ENCODE peak calls at places on chromosomes 7 and 10, in seven cellular contexts. Z is uterus; X is IMR-90; J is activated CD8-positive, alpha-beta T cell treated with anti-CD3 and anti-CD28 coated beads for 36 hours; B is glutamatergic neuron; P is endothelial cell; K is astrocyte. H is an unnamed sample.

GRCh38 chr10:43294241-43294658 is 27.4 kb upstream of the RASGEF1A start:
- DNase-seq in Z (no peak), X (no peak), J (peak), B (no peak), P (no peak), K (no peak), H (no peak)

GRCh38 chr10:124074471-124075109 is 18.8 kb downstream of the CHST15 start:
- DNase-seq in Z (no peak), X (no peak), J (peak), B (no peak), P (no peak), K (no peak), H (no peak)

GRCh38 chr7:48141551-48141950 is 29.7 kb upstream of the ABCA13 start:
- DNase-seq in Z (no peak), X (no peak), J (no peak), B (no peak), P (no peak), K (no peak), H (no peak)

GRCh38 chr7:100088621-100089457 is at the start of gene COPS6:
- DNase-seq in Z (peak), X (peak), J (peak), B (peak), P (peak), K (peak), H (peak)

GRCh38 chr7:98116656-98117461 is 10.2 kb downstream of the LMTK2 start:
- DNase-seq in Z (no peak), X (peak), J (no peak), B (no peak), P (no peak), K (peak), H (no peak)

GRCh38 chr10:51251110-51251509 is 176.8 kb downstream of the PRKG1 start:
- DNase-seq in Z (no peak), X (no peak), J (no peak), B (no peak), P (no peak), K (peak), H (no peak)

GRCh38 chr7:11931306-11931705 is 99.3 kb upstream of the THSD7A start:
- DNase-seq in Z (no peak), X (no peak), J (no peak), B (no peak), P (no peak), K (peak), H (no peak)

GRCh38 chr7:604038-604883 is 84.6 kb upstream of the PDGFA start:
- DNase-seq in Z (peak), X (peak), J (peak), B (no peak), P (no peak), K (peak), H (no peak)

GRCh38 chr7:95899919-95900513 is 127.7 kb downstream of the DYNC1I1 start:
- DNase-seq in Z (no peak), X (no peak), J (no peak), B (peak), P (peak), K (no peak), H (no peak)

GRCh38 chr7:28272461-28272877 is 91.9 kb upstream of the JAZF1 start:
- DNase-seq in Z (peak), X (peak), J (peak), B (peak), P (peak), K (peak), H (peak)

GRCh38 chr7:78620931-78621330 is 822.4 kb downstream of the PHTF2 start:
- DNase-seq in Z (no peak), X (peak), J (no peak), B (no peak), P (peak), K (peak), H (no peak)

GRCh38 chr7:112448376-112448775 is 1.9 kb upstream of the IFRD1 start:
- DNase-seq in Z (no peak), X (no peak), J (no peak), B (no peak), P (no peak), K (no peak), H (no peak)

GRCh38 chr10:8665322-8665721 is 610.8 kb downstream of the GATA3 start:
- DNase-seq in Z (no peak), X (no peak), J (no peak), B (no peak), P (no peak), K (no peak), H (no peak)

GRCh38 chr10:109920011-109920410 is 3.3 kb downstream of the XPNPEP1 start:
- DNase-seq in Z (no peak), X (no peak), J (peak), B (no peak), P (no peak), K (no peak), H (no peak)

GRCh38 chr7:5629941-5630340 is 151.5 kb downstream of the RNF216 start:
- DNase-seq in Z (no peak), X (peak), J (peak), B (no peak), P (no peak), K (peak), H (no peak)

GRCh38 chr7:101940830-101941229 is 123.4 kb downstream of the CUX1 start:
- DNase-seq in Z (peak), X (no peak), J (no peak), B (no peak), P (peak), K (no peak), H (no peak)

GRCh38 chr7:132450188-132450587 is 126.1 kb downstream of the PLXNA4 start:
- DNase-seq in Z (no peak), X (no peak), J (peak), B (no peak), P (no peak), K (no peak), H (no peak)

GRCh38 chr10:74643586-74643956 is 182.8 kb upstream of the KAT6B start:
- DNase-seq in Z (no peak), X (no peak), J (no peak), B (no peak), P (no peak), K (no peak), H (no peak)

GRCh38 chr10:116158036-116158435 is 115.0 kb downstream of the GFRA1 start:
- DNase-seq in Z (no peak), X (no peak), J (no peak), B (no peak), P (no peak), K (no peak), H (no peak)

GRCh38 chr7:45583296-45583695 is 9.1 kb downstream of the ADCY1 start:
- DNase-seq in Z (no peak), X (no peak), J (no peak), B (no peak), P (no peak), K (no peak), H (no peak)

GRCh38 chr10:133453516-133454203 is at the start of gene SCART1:
- DNase-seq in Z (no peak), X (no peak), J (no peak), B (no peak), P (no peak), K (no peak), H (no peak)

GRCh38 chr10:44985175-44985681 is 6.6 kb upstream of the DEPP1 start:
- DNase-seq in Z (no peak), X (peak), J (no peak), B (no peak), P (no peak), K (no peak), H (no peak)

GRCh38 chr10:118481871-118482270 is 113.6 kb downstream of the PRLHR start:
- DNase-seq in Z (no peak), X (no peak), J (no peak), B (no peak), P (no peak), K (no peak), H (no peak)

GRCh38 chr10:14547826-14548225 is 217.1 kb upstream of the FRMD4A start:
- DNase-seq in Z (no peak), X (no peak), J (no peak), B (peak), P (peak), K (no peak), H (no peak)
- TF ChIP-seq CTCF in Z (no peak), X (no peak), J (peak), B (peak), P (peak), K (peak), H (peak)

DNA sequence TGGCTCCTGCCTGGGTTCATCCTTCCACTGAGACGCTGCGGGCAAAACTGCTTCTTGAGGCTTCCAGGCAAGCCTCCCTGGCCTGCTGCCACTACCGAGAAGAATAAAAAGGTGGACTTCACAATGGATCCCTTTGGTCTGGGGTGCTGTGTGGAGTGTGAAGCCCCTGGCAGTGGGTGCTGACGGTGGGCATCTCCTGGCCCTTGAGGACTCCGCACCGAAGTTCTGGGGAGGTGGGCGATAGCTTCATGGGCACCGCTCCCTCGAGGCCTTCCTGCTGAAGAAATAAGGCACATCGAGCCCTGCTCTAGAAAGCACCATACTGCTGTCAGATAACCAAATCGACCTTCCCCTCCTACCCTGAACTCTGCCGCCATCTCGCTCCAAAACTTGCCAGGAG is 106.6 kb upstream of the CTBP2 start:
- DNase-seq in Z (no peak), X (no peak), J (no peak), B (no peak), P (no peak), K (no peak), H (no peak)
- TF ChIP-seq CTCF in Z (no peak), X (no peak), J (no peak), B (no peak), P (no peak), K (no peak), H (no peak)

DNA sequence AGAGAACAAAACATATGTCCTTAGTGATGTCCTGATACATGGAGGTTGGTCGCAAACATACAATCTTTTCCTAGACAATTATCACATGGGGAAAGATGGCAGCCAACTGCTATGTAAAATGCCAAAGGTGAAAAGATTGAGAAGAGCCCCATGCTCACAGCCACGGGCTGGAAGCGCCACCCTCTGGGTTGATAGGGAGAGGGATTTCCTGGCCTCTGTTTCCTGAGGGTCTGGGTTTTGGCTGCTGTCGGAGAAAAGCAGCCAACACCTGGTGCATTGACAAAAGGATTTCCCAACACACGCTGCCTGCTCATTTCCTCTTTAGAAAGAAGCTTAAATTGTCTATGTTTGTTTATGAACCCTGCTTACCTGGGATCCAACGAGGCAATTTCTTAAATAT is 43.8 kb downstream of the ITIH5 start:
- DNase-seq in Z (no peak), X (no peak), J (peak), B (no peak), P (peak), K (no peak), H (no peak)
- TF ChIP-seq CTCF in Z (no peak), X (no peak), J (peak), B (no peak), P (no peak), K (no peak), H (peak)

GRCh38 chr7:21304836-21305235 is 123.0 kb upstream of the SP4 start:
- DNase-seq in Z (no peak), X (no peak), J (no peak), B (no peak), P (no peak), K (no peak), H (no peak)

GRCh38 chr7:21305455-21306235 is 122.2 kb upstream of the SP4 start:
- DNase-seq in Z (no peak), X (no peak), J (no peak), B (no peak), P (no peak), K (no peak), H (no peak)

GRCh38 chr7:21299766-21300165 is 128.1 kb upstream of the SP4 start:
- DNase-seq in Z (no peak), X (no peak), J (no peak), B (no peak), P (no peak), K (no peak), H (no peak)

GRCh38 chr7:21300692-21301091 is 127.2 kb upstream of the SP4 start:
- DNase-seq in Z (no peak), X (no peak), J (peak), B (no peak), P (no peak), K (no peak), H (no peak)
- TF ChIP-seq CTCF in Z (no peak), X (no peak), J (peak), B (peak), P (no peak), K (peak), H (peak)

DNA sequence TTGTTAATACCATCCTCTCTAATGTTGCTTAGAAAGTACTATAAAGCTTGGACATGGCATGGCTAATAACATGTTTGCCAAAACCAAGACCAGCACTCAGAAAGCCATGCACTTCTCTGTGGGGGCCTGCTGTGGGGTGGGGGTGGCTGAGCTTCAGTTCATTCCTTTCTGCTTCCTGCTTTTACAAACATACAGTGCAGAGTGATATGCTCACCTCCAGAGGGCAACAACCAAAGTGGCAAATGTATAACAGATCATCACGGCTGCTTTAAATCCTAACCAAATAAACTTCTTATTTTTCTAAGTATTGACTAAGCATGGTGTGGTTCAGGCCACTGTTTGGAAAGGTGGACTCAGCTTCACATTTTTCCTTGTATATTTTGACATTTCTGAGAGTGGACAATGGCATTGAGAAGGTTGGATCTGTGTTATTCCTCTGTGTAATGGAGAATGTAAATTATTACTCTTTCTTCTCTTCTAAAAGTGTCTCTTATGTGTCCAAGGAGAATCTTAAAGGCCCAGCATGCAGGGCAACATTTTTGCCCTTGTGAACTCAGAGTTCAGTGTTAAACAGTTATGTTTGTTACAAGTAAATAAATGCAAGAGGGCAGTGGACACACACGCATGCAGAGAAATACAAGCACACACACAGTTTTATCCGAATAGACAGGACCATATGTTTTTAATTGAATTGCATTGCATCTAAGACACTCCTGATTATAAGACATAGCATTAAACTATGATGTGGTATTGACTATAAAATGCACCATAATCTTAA is 186.1 kb downstream of the HERPUD2 start:
- DNase-seq in Z (no peak), X (no peak), J (no peak), B (no peak), P (no peak), K (no peak), H (no peak)
- TF ChIP-seq CTCF in Z (no peak), X (no peak), J (no peak), B (no peak), P (no peak), K (no peak), H (no peak)

GRCh38 chr7:21767300-21767900 is 178.3 kb downstream of the CDCA7L start:
- DNase-seq in Z (no peak), X (peak), J (peak), B (peak), P (peak), K (peak), H (peak)
- TF ChIP-seq CTCF in Z (peak), X (peak), J (peak), B (peak), P (peak), K (peak), H (peak)

DNA sequence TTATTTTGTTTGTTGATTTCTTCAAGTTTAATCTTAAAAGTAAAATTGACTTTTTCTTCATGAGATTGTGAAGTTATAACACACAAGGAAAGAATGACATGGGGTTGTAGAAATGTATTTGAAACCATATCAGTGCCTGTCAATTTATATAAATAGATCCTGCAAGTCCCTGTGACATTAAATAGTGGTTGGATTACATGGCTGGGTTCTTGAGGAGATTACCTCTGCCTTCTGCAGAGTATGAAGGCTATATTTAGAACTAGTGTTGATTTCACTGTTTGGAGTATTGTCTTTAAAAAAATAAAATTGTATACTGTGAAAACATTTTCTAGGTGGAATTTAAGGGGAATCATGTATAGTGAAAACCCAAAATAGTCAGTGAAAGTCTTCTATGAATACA is 385.8 kb upstream of the SMIM30 start:
- DNase-seq in Z (no peak), X (no peak), J (no peak), B (no peak), P (no peak), K (no peak), H (no peak)
- TF ChIP-seq CTCF in Z (no peak), X (no peak), J (no peak), B (no peak), P (no peak), K (no peak), H (no peak)

DNA sequence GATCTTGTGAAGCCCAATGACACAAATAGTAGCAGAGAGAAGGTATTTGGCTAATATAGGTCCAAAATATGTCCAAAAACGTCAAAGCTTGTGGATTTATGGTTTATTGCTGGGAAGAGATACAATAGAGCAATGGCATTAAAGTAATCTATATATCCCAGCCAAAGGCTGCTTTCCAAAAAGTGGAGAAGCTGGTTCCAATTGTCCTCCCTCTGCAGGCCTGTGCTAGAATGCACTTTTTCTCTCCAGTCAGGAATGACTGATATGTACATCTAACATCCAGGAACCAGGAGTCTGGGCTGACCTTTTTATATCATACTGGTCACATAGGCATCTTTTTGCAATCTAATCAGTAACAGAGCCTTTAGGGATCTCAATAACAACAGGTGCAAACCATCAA is 167.1 kb upstream of the FAM3C start:
- DNase-seq in Z (no peak), X (no peak), J (no peak), B (no peak), P (peak), K (no peak), H (no peak)
- TF ChIP-seq CTCF in Z (no peak), X (peak), J (no peak), B (peak), P (peak), K (peak), H (peak)

GRCh38 chr10:89241491-89242339 is 9.9 kb downstream of the LIPA start:
- DNase-seq in Z (no peak), X (peak), J (no peak), B (peak), P (no peak), K (no peak), H (no peak)

GRCh38 chr10:89242840-89243586 is 8.6 kb downstream of the LIPA start:
- DNase-seq in Z (no peak), X (no peak), J (no peak), B (no peak), P (no peak), K (no peak), H (no peak)

GRCh38 chr10:89249066-89249465 is 2.5 kb downstream of the LIPA start:
- DNase-seq in Z (no peak), X (no peak), J (no peak), B (no peak), P (no peak), K (no peak), H (no peak)

GRCh38 chr10:89242340-89242680 is 9.3 kb downstream of the LIPA start:
- DNase-seq in Z (no peak), X (no peak), J (no peak), B (no peak), P (no peak), K (no peak), H (no peak)

DNA sequence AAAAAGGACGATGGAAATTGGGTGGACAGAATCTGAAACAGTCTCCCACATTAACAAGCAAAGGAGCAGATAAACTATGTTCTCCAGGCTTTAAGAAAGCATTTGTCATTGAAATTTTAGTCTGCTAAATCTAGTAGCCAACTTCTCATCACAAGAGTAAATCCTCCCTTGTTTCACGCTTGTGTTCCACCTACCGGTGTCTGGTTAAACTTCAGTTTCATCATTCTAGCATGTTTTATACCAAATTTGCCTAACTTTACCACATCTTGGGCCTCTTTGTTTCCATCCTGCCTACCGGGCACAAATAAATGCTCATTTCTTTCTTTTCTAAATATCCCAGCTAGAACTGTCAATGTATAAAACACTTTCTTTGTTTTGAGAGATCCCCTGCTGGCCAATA is 5.8 kb downstream of the LIPA start:
- DNase-seq in Z (no peak), X (no peak), J (no peak), B (no peak), P (no peak), K (no peak), H (no peak)
- TF ChIP-seq CTCF in Z (no peak), X (no peak), J (no peak), B (no peak), P (no peak), K (no peak), H (no peak)

H was measured in neural crest cell.